ENCODE peak calls at places on chromosomes 7 and 10, in four cellular contexts. O is tibial artery; H is neural progenitor cell; N is activated CD8-positive, alpha-beta memory T cell treated with anti-CD3 and anti-CD28 coated beads, Interleukin-2, amount 50 U/mL, for 48 hours. X is an unnamed sample.

GRCh38 chr10:3538850-3539531 is 246.0 kb downstream of the KLF6 start:
- DNase-seq in H (peak; percentile 11), N (no peak), O (peak; percentile 80), X (peak; percentile 73)

GRCh38 chr7:92002720-92003119 is 62.1 kb downstream of the AKAP9 start:
- DNase-seq in H (no peak), N (no peak), O (no peak), X (no peak)

GRCh38 chr10:101069441-101069840 is 7.7 kb downstream of the KAZALD1 start:
- DNase-seq in N (no peak), H (no peak), O (no peak), X (no peak)

GRCh38 chr10:97426776-97427570 is 982 bp downstream of the PGAM1 start:
- DNase-seq in N (peak; percentile 67), H (peak; percentile 45), O (no peak), X (peak; percentile 51)

GRCh38 chr7:151890355-151891004 is 13.6 kb upstream of the PRKAG2 start:
- DNase-seq in N (no peak), O (no peak), H (no peak), X (no peak)

GRCh38 chr7:5629941-5630340 is 151.5 kb downstream of the RNF216 start:
- DNase-seq in N (peak; percentile 67), O (no peak), H (no peak), X (peak; percentile 71)

GRCh38 chr7:144725070-144725469 is 110.8 kb downstream of the TPK1 start:
- DNase-seq in O (no peak), N (no peak), H (no peak), X (no peak)

GRCh38 chr7:143492043-143492471 is 14.4 kb downstream of the TAS2R41 start:
- DNase-seq in H (no peak), O (no peak), N (no peak), X (peak; percentile 22)

GRCh38 chr10:3701490-3701889 is 83.5 kb downstream of the KLF6 start:
- DNase-seq in H (no peak), N (no peak), O (no peak), X (no peak)

GRCh38 chr7:37757563-37757962 is 74.0 kb downstream of the GPR141 start:
- DNase-seq in H (no peak), N (no peak), O (no peak), X (no peak)

GRCh38 chr10:126571203-126571602 is 99.3 kb downstream of the C10orf90 start:
- DNase-seq in N (no peak), H (no peak), O (no peak), X (no peak)

GRCh38 chr10:77603529-77603927 is 34.1 kb downstream of the KCNMA1 start:
- DNase-seq in H (no peak), N (no peak), O (no peak), X (no peak)

GRCh38 chr10:672992-673391 is 16.5 kb downstream of the DIP2C start:
- DNase-seq in H (no peak), O (no peak), N (no peak), X (no peak)

GRCh38 chr10:79488303-79488702 is 24.0 kb upstream of the EIF5AL1 start:
- DNase-seq in N (no peak), H (no peak), O (peak; percentile 89), X (no peak)

GRCh38 chr10:94500063-94500462 is 45.5 kb upstream of the HELLS start:
- DNase-seq in N (no peak), H (peak; percentile 15), O (no peak), X (peak; percentile 27)

GRCh38 chr7:76303057-76303828 is 770 bp downstream of the HSPB1 start:
- DNase-seq in H (peak; percentile 95), O (peak; percentile 82), N (peak; percentile 90), X (peak; percentile 97)